ENCODE peak calls at places on chromosomes 16 and 17, in eight cellular contexts. One of them, this sample, is unnamed.

GRCh38 chr17:18248300-18248731 is 10.2 kb downstream of the FLII start:
- DNase-seq in endodermal cell: peak; percentile 94
- DNase-seq in tibial nerve: peak; percentile 49
- DNase-seq in transverse colon: peak; percentile 67
- DNase-seq in PC-9: peak; percentile 75
- DNase-seq in endothelial cell of umbilical vein: peak; percentile 91
- DNase-seq in stomach: peak; percentile 67
- DNase-seq in lower lobe of right lung: no peak
- DNase-seq in this sample: peak; percentile 65

GRCh38 chr17:64920026-64920418 is 744 bp upstream of the LRRC37A3 start:
- DNase-seq in PC-9: no peak
- DNase-seq in endodermal cell: peak; percentile 70
- DNase-seq in tibial nerve: no peak
- DNase-seq in endothelial cell of umbilical vein: no peak
- DNase-seq in stomach: no peak
- DNase-seq in lower lobe of right lung: no peak
- DNase-seq in transverse colon: no peak
- DNase-seq in this sample: no peak

GRCh38 chr17:39543176-39543575 is 64.5 kb downstream of the NEUROD2 start:
- DNase-seq in PC-9: no peak
- DNase-seq in endodermal cell: no peak
- DNase-seq in tibial nerve: no peak
- DNase-seq in transverse colon: no peak
- DNase-seq in endothelial cell of umbilical vein: no peak
- DNase-seq in lower lobe of right lung: no peak
- DNase-seq in stomach: no peak
- DNase-seq in this sample: no peak

GRCh38 chr17:65553009-65553645 is 8.3 kb downstream of the AXIN2 start:
- DNase-seq in PC-9: no peak
- DNase-seq in tibial nerve: no peak
- DNase-seq in transverse colon: no peak
- DNase-seq in stomach: no peak
- DNase-seq in endothelial cell of umbilical vein: no peak
- DNase-seq in lower lobe of right lung: no peak
- DNase-seq in endodermal cell: no peak
- DNase-seq in this sample: no peak

GRCh38 chr16:28538733-28539596 is at the start of gene NUPR1:
- DNase-seq in PC-9: peak; percentile 61
- DNase-seq in stomach: peak; percentile 95
- DNase-seq in endothelial cell of umbilical vein: peak; percentile 62
- DNase-seq in endodermal cell: peak; percentile 52
- DNase-seq in lower lobe of right lung: peak; percentile 89
- DNase-seq in tibial nerve: peak; percentile 98
- DNase-seq in transverse colon: peak; percentile 94
- DNase-seq in this sample: peak; percentile 99

GRCh38 chr16:87806246-87806607 is 40.4 kb upstream of the KLHDC4 start:
- DNase-seq in stomach: peak; percentile 28
- DNase-seq in PC-9: peak; percentile 37
- DNase-seq in endodermal cell: no peak
- DNase-seq in transverse colon: peak; percentile 16
- DNase-seq in endothelial cell of umbilical vein: no peak
- DNase-seq in lower lobe of right lung: no peak
- DNase-seq in tibial nerve: no peak
- DNase-seq in this sample: no peak

GRCh38 chr17:82078433-82078832 is 12.8 kb upstream of the DUS1L start:
- DNase-seq in lower lobe of right lung: no peak
- DNase-seq in stomach: no peak
- DNase-seq in endothelial cell of umbilical vein: no peak
- DNase-seq in endodermal cell: no peak
- DNase-seq in PC-9: no peak
- DNase-seq in transverse colon: no peak
- DNase-seq in tibial nerve: no peak
- DNase-seq in this sample: no peak

GRCh38 chr17:1110844-1111598 is 68.8 kb downstream of the ABR start:
- DNase-seq in endodermal cell: peak; percentile 88
- DNase-seq in stomach: no peak
- DNase-seq in PC-9: peak; percentile 88
- DNase-seq in tibial nerve: peak; percentile 28
- DNase-seq in lower lobe of right lung: peak; percentile 87
- DNase-seq in transverse colon: peak; percentile 79
- DNase-seq in endothelial cell of umbilical vein: peak; percentile 92
- DNase-seq in this sample: no peak

GRCh38 chr17:4947411-4948165 is 742 bp downstream of the PFN1 start:
- DNase-seq in lower lobe of right lung: peak; percentile 78
- DNase-seq in PC-9: peak; percentile 58
- DNase-seq in tibial nerve: no peak
- DNase-seq in endothelial cell of umbilical vein: peak; percentile 36
- DNase-seq in endodermal cell: peak; percentile 85
- DNase-seq in stomach: peak; percentile 70
- DNase-seq in transverse colon: peak; percentile 81
- DNase-seq in this sample: peak; percentile 33

GRCh38 chr17:70938311-70938710 is 769.0 kb downstream of the KCNJ2 start:
- DNase-seq in tibial nerve: no peak
- DNase-seq in endothelial cell of umbilical vein: no peak
- DNase-seq in transverse colon: no peak
- DNase-seq in lower lobe of right lung: no peak
- DNase-seq in endodermal cell: no peak
- DNase-seq in PC-9: no peak
- DNase-seq in stomach: no peak
- DNase-seq in this sample: no peak

GRCh38 chr16:88591577-88592021 is 21.4 kb downstream of the ZC3H18 start:
- DNase-seq in stomach: no peak
- DNase-seq in endodermal cell: no peak
- DNase-seq in endothelial cell of umbilical vein: no peak
- DNase-seq in tibial nerve: peak; percentile 16
- DNase-seq in lower lobe of right lung: no peak
- DNase-seq in PC-9: no peak
- DNase-seq in transverse colon: peak; percentile 35
- DNase-seq in this sample: no peak

GRCh38 chr16:14345512-14346115 is 274.5 kb downstream of the MRTFB start:
- DNase-seq in endothelial cell of umbilical vein: no peak
- DNase-seq in endodermal cell: no peak
- DNase-seq in lower lobe of right lung: peak; percentile 67
- DNase-seq in stomach: peak; percentile 27
- DNase-seq in transverse colon: no peak
- DNase-seq in PC-9: no peak
- DNase-seq in tibial nerve: no peak
- DNase-seq in this sample: no peak

GRCh38 chr17:1294157-1294717 is 14.8 kb downstream of the TRARG1 start:
- DNase-seq in endothelial cell of umbilical vein: no peak
- DNase-seq in lower lobe of right lung: no peak
- DNase-seq in transverse colon: peak; percentile 52
- DNase-seq in endodermal cell: no peak
- DNase-seq in tibial nerve: no peak
- DNase-seq in stomach: peak; percentile 38
- DNase-seq in PC-9: no peak
- DNase-seq in this sample: no peak

GRCh38 chr16:12675852-12676251 is 127.8 kb downstream of the CPPED1 start:
- DNase-seq in PC-9: no peak
- DNase-seq in lower lobe of right lung: no peak
- DNase-seq in tibial nerve: no peak
- DNase-seq in endothelial cell of umbilical vein: peak; percentile 91
- DNase-seq in stomach: no peak
- DNase-seq in transverse colon: no peak
- DNase-seq in endodermal cell: no peak
- DNase-seq in this sample: no peak

GRCh38 chr16:69859105-69859969 is 91.8 kb upstream of the CLEC18A start:
- DNase-seq in tibial nerve: peak; percentile 28
- DNase-seq in endothelial cell of umbilical vein: peak; percentile 40
- DNase-seq in endodermal cell: peak; percentile 91
- DNase-seq in PC-9: no peak
- DNase-seq in stomach: peak; percentile 44
- DNase-seq in transverse colon: peak; percentile 75
- DNase-seq in lower lobe of right lung: no peak
- DNase-seq in this sample: no peak
- H3K4me3 ChIP-seq in tibial nerve: no peak overlapping the region
- H3K4me3 ChIP-seq in endothelial cell of umbilical vein: no peak overlapping the region
- H3K4me3 ChIP-seq in endodermal cell: no peak overlapping the region
- H3K4me3 ChIP-seq in PC-9: no peak overlapping the region
- H3K4me3 ChIP-seq in stomach: no peak overlapping the region
- H3K4me3 ChIP-seq in transverse colon: no peak overlapping the region
- H3K4me3 ChIP-seq in lower lobe of right lung: no peak overlapping the region
- H3K4me3 ChIP-seq in this sample: no peak overlapping the region

GRCh38 chr16:18784917-18785623 is 5.1 kb downstream of the RPS15A start:
- DNase-seq in PC-9: no peak
- DNase-seq in lower lobe of right lung: no peak
- DNase-seq in endothelial cell of umbilical vein: no peak
- DNase-seq in transverse colon: no peak
- DNase-seq in tibial nerve: no peak
- DNase-seq in endodermal cell: no peak
- DNase-seq in stomach: no peak
- DNase-seq in this sample: no peak
- H3K4me1 ChIP-seq in PC-9: peaks cover 31% of the 10 kb centered on the region
- H3K4me1 ChIP-seq in lower lobe of right lung: peaks cover 44% of the 10 kb centered on the region
- H3K4me1 ChIP-seq in endothelial cell of umbilical vein: peaks cover 35% of the 10 kb centered on the region
- H3K4me1 ChIP-seq in transverse colon: peaks cover 44% of the 10 kb centered on the region
- H3K4me1 ChIP-seq in tibial nerve: peaks cover 49% of the 10 kb centered on the region
- H3K4me1 ChIP-seq in endodermal cell: peaks cover 5% of the 10 kb centered on the region
- H3K4me1 ChIP-seq in stomach: peaks cover 55% of the 10 kb centered on the region
- H3K4me1 ChIP-seq in this sample: peaks cover 11% of the 10 kb centered on the region

GRCh38 chr16:2783581-2784375 is 3.6 kb downstream of the PRSS33 start:
- DNase-seq in PC-9: no peak
- DNase-seq in stomach: no peak
- DNase-seq in endothelial cell of umbilical vein: no peak
- DNase-seq in transverse colon: no peak
- DNase-seq in lower lobe of right lung: peak; percentile 22
- DNase-seq in tibial nerve: no peak
- DNase-seq in endodermal cell: peak; percentile 43
- DNase-seq in this sample: no peak

GRCh38 chr16:2785101-2785991 is 2.0 kb downstream of the PRSS33 start:
- DNase-seq in PC-9: peak; percentile 48
- DNase-seq in stomach: no peak
- DNase-seq in endodermal cell: peak; percentile 44
- DNase-seq in endothelial cell of umbilical vein: no peak
- DNase-seq in lower lobe of right lung: peak; percentile 60
- DNase-seq in tibial nerve: no peak
- DNase-seq in transverse colon: peak; percentile 33
- DNase-seq in this sample: no peak

GRCh38 chr16:2786061-2786825 is 1.1 kb downstream of the PRSS33 start:
- DNase-seq in PC-9: no peak
- DNase-seq in stomach: no peak
- DNase-seq in endodermal cell: peak; percentile 43
- DNase-seq in lower lobe of right lung: peak; percentile 23
- DNase-seq in endothelial cell of umbilical vein: no peak
- DNase-seq in transverse colon: no peak
- DNase-seq in tibial nerve: no peak
- DNase-seq in this sample: no peak

GRCh38 chr16:2782583-2783351 is 4.6 kb downstream of the PRSS33 start:
- DNase-seq in endodermal cell: peak; percentile 66
- DNase-seq in lower lobe of right lung: no peak
- DNase-seq in stomach: no peak
- DNase-seq in endothelial cell of umbilical vein: no peak
- DNase-seq in PC-9: no peak
- DNase-seq in transverse colon: peak; percentile 4
- DNase-seq in tibial nerve: no peak
- DNase-seq in this sample: no peak

DNA sequence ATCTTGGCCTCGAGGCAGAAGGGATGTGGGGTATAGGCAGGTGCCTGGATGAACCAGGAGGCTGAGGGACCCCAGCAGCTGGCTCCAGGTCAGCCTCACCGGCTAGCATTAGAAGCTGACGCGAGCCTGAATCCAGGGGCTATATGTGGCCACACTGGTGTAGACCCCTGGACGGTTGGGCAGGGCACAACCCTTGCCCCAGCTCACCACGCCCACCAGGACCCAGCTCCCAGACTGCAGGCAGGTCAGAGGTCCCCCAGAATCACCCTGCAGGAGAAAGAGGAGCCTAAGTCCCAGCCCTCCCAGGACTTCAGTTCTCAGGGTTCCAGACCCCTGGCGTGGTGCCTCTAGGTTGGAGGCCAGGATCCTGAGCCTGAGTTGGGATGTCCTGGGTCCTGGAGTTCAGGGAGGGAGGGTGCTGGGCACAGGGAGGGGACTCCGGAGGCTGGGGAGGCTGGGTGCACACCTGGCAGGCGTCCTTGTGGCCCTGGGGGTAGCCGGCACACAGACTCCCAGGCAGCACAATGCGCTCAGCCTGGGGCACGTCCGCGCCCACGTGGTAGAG is 2.7 kb downstream of the PRSS33 start:
- DNase-seq in lower lobe of right lung: peak; percentile 41
- DNase-seq in stomach: no peak
- DNase-seq in endothelial cell of umbilical vein: no peak
- DNase-seq in PC-9: no peak
- DNase-seq in tibial nerve: no peak
- DNase-seq in transverse colon: peak; percentile 7
- DNase-seq in endodermal cell: peak; percentile 39
- DNase-seq in this sample: no peak
- H3K4me3 ChIP-seq in lower lobe of right lung: peak overlapping the region; percentile 57
- H3K4me3 ChIP-seq in stomach: peak overlapping the region; percentile 49
- H3K4me3 ChIP-seq in endothelial cell of umbilical vein: no peak overlapping the region
- H3K4me3 ChIP-seq in PC-9: no peak overlapping the region
- H3K4me3 ChIP-seq in tibial nerve: no peak overlapping the region
- H3K4me3 ChIP-seq in transverse colon: no peak overlapping the region
- H3K4me3 ChIP-seq in endodermal cell: no peak overlapping the region
- H3K4me3 ChIP-seq in this sample: peak overlapping the region; percentile 26

GRCh38 chr16:54926166-54926838 is 4.4 kb upstream of the IRX5 start:
- DNase-seq in stomach: no peak
- DNase-seq in transverse colon: no peak
- DNase-seq in endothelial cell of umbilical vein: no peak
- DNase-seq in endodermal cell: no peak
- DNase-seq in PC-9: no peak
- DNase-seq in tibial nerve: no peak
- DNase-seq in lower lobe of right lung: no peak
- DNase-seq in this sample: no peak
- H3K4me1 ChIP-seq in stomach: peaks cover 35% of the 10 kb centered on the region
- H3K4me1 ChIP-seq in transverse colon: peaks cover 29% of the 10 kb centered on the region
- H3K4me1 ChIP-seq in endothelial cell of umbilical vein: peaks cover 12% of the 10 kb centered on the region
- H3K4me1 ChIP-seq in endodermal cell: peaks cover 8% of the 10 kb centered on the region
- H3K4me1 ChIP-seq in PC-9: peaks cover 18% of the 10 kb centered on the region
- H3K4me1 ChIP-seq in tibial nerve: peaks cover 31% of the 10 kb centered on the region
- H3K4me1 ChIP-seq in lower lobe of right lung: peaks cover 11% of the 10 kb centered on the region
- H3K4me1 ChIP-seq in this sample: no peaks in the 10 kb centered on the region

This sample was measured in prostate gland.